ENCODE peak calls at places on chromosome 3, in nine cellular contexts. I is CD8-positive, alpha-beta T cell; S is spleen; X is aorta; N is CD8-positive, alpha-beta memory T cell; F is HL-60; D is K562; Y is heart left ventricle; J is psoas muscle. C is an unnamed sample.

GRCh38 chr3:9415485-9416138 is 18.2 kb downstream of the SETD5 start:
- DNase-seq in I (no peak), S (no peak), X (no peak), N (no peak), F (no peak), D (no peak), Y (no peak), J (no peak), C (no peak)

GRCh38 chr3:36494461-36495109 is 114.3 kb downstream of the STAC start:
- DNase-seq in I (no peak), S (no peak), X (peak; percentile 54), N (no peak), F (peak; percentile 21), D (no peak), Y (no peak), J (peak; percentile 55), C (no peak)

GRCh38 chr3:131907809-131908208 is 127.0 kb downstream of the CPNE4 start:
- DNase-seq in I (no peak), S (no peak), X (no peak), N (no peak), F (no peak), D (no peak), Y (no peak), J (no peak), C (no peak)

GRCh38 chr3:67329358-67329757 is 325.1 kb downstream of the SUCLG2 start:
- DNase-seq in I (no peak), S (no peak), X (no peak), N (no peak), F (no peak), D (no peak), Y (no peak), J (no peak), C (no peak)

GRCh38 chr3:90091557-90091956 is 984.1 kb downstream of the EPHA3 start:
- DNase-seq in I (no peak), S (no peak), X (no peak), N (no peak), F (no peak), D (peak; percentile 4), Y (peak; percentile 26), J (no peak), C (peak; percentile 17)

GRCh38 chr3:179957264-179957845 is 79.4 kb downstream of the PEX5L start:
- DNase-seq in I (no peak), S (no peak), X (no peak), N (no peak), F (peak; percentile 18), D (no peak), Y (no peak), J (no peak), C (no peak)

GRCh38 chr3:4722103-4722502 is 229.0 kb downstream of the ITPR1 start:
- DNase-seq in I (no peak), S (no peak), X (peak; percentile 56), N (no peak), F (peak; percentile 69), D (peak; percentile 51), Y (peak; percentile 56), J (peak; percentile 72), C (no peak)

GRCh38 chr3:11878837-11879236 is 32.2 kb upstream of the TAMM41 start:
- DNase-seq in I (no peak), S (no peak), X (no peak), N (no peak), F (no peak), D (no peak), Y (no peak), J (no peak), C (no peak)

DNA sequence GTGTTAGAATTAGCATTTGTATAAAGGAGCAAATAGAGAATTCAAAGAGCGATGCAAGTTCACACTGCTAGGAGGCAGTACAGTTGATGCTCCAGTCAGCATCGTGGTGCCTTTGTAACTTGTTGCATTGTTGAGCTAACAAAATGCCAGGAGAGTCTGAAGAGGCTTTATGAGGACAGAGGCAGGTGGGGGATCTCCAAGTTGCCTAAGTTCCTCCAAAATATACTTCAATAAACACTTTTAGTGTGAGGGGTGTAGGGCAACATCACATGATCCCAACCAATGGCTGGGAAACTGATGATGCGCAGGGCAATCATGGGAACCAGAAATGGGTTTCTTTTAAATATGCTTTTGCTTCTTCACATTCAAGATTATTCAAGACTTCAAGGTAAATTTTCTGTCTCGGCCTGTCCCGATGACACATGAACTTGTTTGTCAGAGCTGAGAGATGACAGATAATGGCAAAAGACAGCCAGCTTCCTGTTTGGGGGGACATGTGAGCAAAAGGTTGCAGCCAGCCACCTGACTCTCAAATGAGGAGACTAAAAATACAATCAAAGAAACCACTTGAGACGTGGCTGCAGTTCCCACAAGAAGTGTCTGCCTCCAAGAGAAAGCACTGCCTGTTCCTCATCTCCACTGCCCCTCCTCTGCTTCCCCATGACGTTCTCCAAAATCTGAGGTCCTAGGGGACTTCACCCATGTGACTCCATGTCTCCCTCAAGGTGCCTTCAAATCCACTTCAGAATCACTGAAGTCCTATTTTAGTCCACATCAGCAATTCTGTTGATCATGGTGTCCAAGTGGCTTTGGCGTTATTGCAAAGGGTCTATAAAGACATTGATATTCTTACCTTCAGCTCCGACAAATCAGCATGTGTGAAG is 39.3 kb downstream of the KLHL6 start:
- DNase-seq in I (peak; percentile 65), S (no peak), X (no peak), N (peak; percentile 76), F (no peak), D (no peak), Y (no peak), J (no peak), C (no peak)
- H3K27ac ChIP-seq in I (peak overlapping the region; percentile 56), S (peak overlapping the region; percentile 73), X (no peak overlapping the region), N (peak overlapping the region; percentile 14), F (no peak overlapping the region), D (no peak overlapping the region), Y (no peak overlapping the region), J (no peak overlapping the region), C (no peak overlapping the region)

GRCh38 chr3:176328198-176328597 is 869.1 kb downstream of the TBL1XR1 start:
- DNase-seq in I (no peak), S (no peak), X (no peak), N (no peak), F (no peak), D (no peak), Y (no peak), J (no peak), C (no peak)
- H3K4me3 ChIP-seq in I (no peak overlapping the region), S (no peak overlapping the region), X (no peak overlapping the region), N (no peak overlapping the region), F (no peak overlapping the region), D (no peak overlapping the region), Y (no peak overlapping the region), J (no peak overlapping the region), C (no peak overlapping the region)

GRCh38 chr3:13522236-13522635 is 26.7 kb upstream of the FBLN2 start:
- DNase-seq in I (no peak), S (no peak), X (no peak), N (no peak), F (no peak), D (no peak), Y (no peak), J (peak; percentile 18), C (no peak)

GRCh38 chr3:13528217-13528801 is 20.6 kb upstream of the FBLN2 start:
- DNase-seq in I (no peak), S (peak; percentile 47), X (peak; percentile 33), N (no peak), F (no peak), D (peak; percentile 81), Y (no peak), J (peak; percentile 76), C (no peak)

GRCh38 chr3:13526626-13526949 is 22.3 kb upstream of the FBLN2 start:
- DNase-seq in I (no peak), S (no peak), X (peak; percentile 20), N (no peak), F (no peak), D (no peak), Y (no peak), J (no peak), C (no peak)

GRCh38 chr3:13525827-13526625 is 22.9 kb upstream of the FBLN2 start:
- DNase-seq in I (no peak), S (peak; percentile 69), X (no peak), N (no peak), F (no peak), D (no peak), Y (peak; percentile 48), J (peak; percentile 65), C (peak; percentile 15)

DNA sequence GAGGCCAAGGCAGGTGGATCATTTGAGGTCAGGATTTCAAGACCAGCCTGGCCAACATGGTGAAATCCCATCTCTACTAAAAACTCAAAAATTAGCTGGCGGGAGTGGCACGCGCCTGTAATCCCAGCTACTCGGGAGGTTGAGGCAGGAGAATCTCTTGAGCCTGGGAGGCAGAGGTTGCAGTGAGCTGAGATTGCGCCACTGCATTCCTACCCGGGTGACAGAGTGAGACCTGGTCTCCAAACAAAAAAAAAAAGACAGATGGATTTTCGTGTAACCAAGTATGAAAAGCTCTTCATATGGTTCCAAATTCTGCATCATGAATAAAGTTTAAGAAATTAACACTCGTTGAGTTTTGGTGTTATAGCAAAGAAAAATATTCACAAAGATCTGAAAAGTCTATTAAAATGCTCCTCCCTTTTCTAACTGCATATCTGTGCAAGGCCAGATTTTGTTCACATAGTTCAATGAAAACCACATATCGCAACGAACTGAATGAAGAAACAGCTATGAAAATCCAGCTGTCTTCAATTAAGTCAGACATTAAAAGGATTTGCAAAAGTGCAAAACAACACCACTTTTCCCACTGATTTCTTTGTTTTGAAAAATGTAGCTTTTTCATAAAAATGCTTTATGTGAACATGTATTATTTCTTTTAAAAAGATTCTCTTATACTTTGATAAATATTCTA is 23.8 kb upstream of the FBLN2 start:
- DNase-seq in I (no peak), S (no peak), X (no peak), N (no peak), F (no peak), D (no peak), Y (no peak), J (peak; percentile 41), C (no peak)
- H3K27ac ChIP-seq in I (no peak overlapping the region), S (no peak overlapping the region), X (no peak overlapping the region), N (no peak overlapping the region), F (no peak overlapping the region), D (no peak overlapping the region), Y (no peak overlapping the region), J (no peak overlapping the region), C (no peak overlapping the region)

GRCh38 chr3:72816843-72817485 is 31.3 kb downstream of the SHQ1 start:
- DNase-seq in I (no peak), S (no peak), X (no peak), N (no peak), F (no peak), D (no peak), Y (no peak), J (no peak), C (no peak)

GRCh38 chr3:72818092-72818721 is 30.0 kb downstream of the SHQ1 start:
- DNase-seq in I (no peak), S (no peak), X (no peak), N (no peak), F (no peak), D (no peak), Y (no peak), J (no peak), C (no peak)

GRCh38 chr3:72821170-72821781 is 27.0 kb downstream of the SHQ1 start:
- DNase-seq in I (no peak), S (no peak), X (no peak), N (no peak), F (peak; percentile 32), D (no peak), Y (peak; percentile 46), J (no peak), C (no peak)

GRCh38 chr3:72818915-72819314 is 29.3 kb downstream of the SHQ1 start:
- DNase-seq in I (no peak), S (no peak), X (no peak), N (no peak), F (no peak), D (no peak), Y (no peak), J (no peak), C (no peak)

DNA sequence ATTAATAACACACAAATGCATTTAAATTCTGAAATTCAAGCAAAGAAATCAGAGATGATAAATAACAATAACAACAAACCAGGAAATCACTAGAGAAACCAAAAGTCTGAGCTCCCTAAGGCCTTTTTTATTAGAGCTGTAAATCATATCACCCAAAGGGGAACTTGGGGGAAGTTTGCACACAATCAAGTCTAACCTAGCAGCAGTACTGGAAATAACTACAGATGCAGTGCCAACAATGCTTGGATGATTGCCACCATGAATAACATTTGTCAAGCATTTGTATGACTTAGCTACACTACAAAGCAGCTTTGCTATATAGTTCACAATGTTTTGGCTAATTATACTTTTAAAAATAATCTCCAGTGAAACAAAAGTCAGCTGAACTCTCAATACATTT is 27.8 kb downstream of the SHQ1 start:
- DNase-seq in I (no peak), S (no peak), X (no peak), N (no peak), F (peak; percentile 23), D (no peak), Y (peak; percentile 37), J (no peak), C (no peak)
- H3K4me3 ChIP-seq in I (no peak overlapping the region), S (no peak overlapping the region), X (no peak overlapping the region), N (no peak overlapping the region), F (no peak overlapping the region), D (no peak overlapping the region), Y (no peak overlapping the region), J (no peak overlapping the region), C (no peak overlapping the region)

C was measured in dorsolateral prefrontal cortex.